ENCODE peak calls at places on chromosomes 5 and 9, in eight cellular contexts. P is EL; B is activated CD8-positive, alpha-beta T cell treated with anti-CD3 and anti-CD28 coated beads, Interleukin-2, amount 10 ng/mL, durations not matched to agents 7 days and 5 days; W is left kidney; I is cardiac muscle cell; T is HTR-8/SVneo; U is BJ; N is H54. M is an unnamed sample.

GRCh38 chr9:129346046-129346445 is 168.0 kb upstream of the IER5L start:
- DNase-seq in U (no peak), N (no peak), W (no peak), B (no peak), I (no peak), T (no peak), P (no peak), M (no peak)

GRCh38 chr5:18744990-18745590 is 1110.8 kb downstream of the TAF11L14 start:
- DNase-seq in W (no peak), N (no peak), T (no peak), B (peak), U (no peak), I (no peak), P (no peak), M (no peak)

GRCh38 chr9:95741631-95742030 is 133.9 kb upstream of the ERCC6L2 start:
- DNase-seq in P (no peak), I (no peak), W (no peak), B (no peak), N (no peak), U (no peak), T (no peak), M (no peak)

GRCh38 chr9:16120727-16121126 is 567.9 kb downstream of the CCDC171 start:
- DNase-seq in N (no peak), B (no peak), I (no peak), W (no peak), U (no peak), T (no peak), P (no peak), M (no peak)

GRCh38 chr9:89562186-89562814 is 42.5 kb upstream of the GADD45G start:
- DNase-seq in N (no peak), I (peak), P (no peak), W (peak), T (no peak), U (no peak), B (no peak), M (no peak)

GRCh38 chr9:84754461-84754860 is 84.9 kb downstream of the NTRK2 start:
- DNase-seq in U (peak), P (peak), N (no peak), I (no peak), B (no peak), W (no peak), T (no peak), M (no peak)

GRCh38 chr5:157463621-157464407 is 3.8 kb downstream of the NIPAL4 start:
- DNase-seq in N (no peak), P (peak), W (no peak), I (no peak), T (no peak), U (peak), B (no peak), M (no peak)

GRCh38 chr5:172790496-172790889 is 19.5 kb upstream of the DUSP1 start:
- DNase-seq in B (no peak), T (no peak), I (no peak), U (no peak), W (no peak), N (no peak), P (no peak), M (no peak)

GRCh38 chr5:72241346-72242003 is 78.6 kb downstream of the MRPS27 start:
- DNase-seq in T (no peak), W (no peak), U (no peak), P (no peak), N (no peak), I (no peak), B (no peak), M (no peak)

GRCh38 chr9:3441197-3441816 is 84.5 kb downstream of the RFX3 start:
- DNase-seq in W (peak), B (peak), I (peak), T (peak), U (no peak), P (peak), N (peak), M (peak)

GRCh38 chr5:121049971-121050370 is 585.9 kb downstream of the PRR16 start:
- DNase-seq in U (no peak), P (no peak), T (no peak), N (no peak), I (no peak), W (no peak), B (no peak), M (no peak)

GRCh38 chr5:68331202-68332108 is 115.9 kb downstream of the PIK3R1 start:
- DNase-seq in U (no peak), B (no peak), T (no peak), I (peak), N (no peak), W (no peak), P (peak), M (no peak)

GRCh38 chr9:94656190-94656589 is 16.9 kb upstream of the FBP1 start:
- DNase-seq in T (no peak), W (peak), B (peak), I (peak), U (no peak), P (no peak), N (no peak), M (no peak)

GRCh38 chr9:127776195-127776918 is 2.1 kb downstream of the SH2D3C start:
- DNase-seq in T (no peak), N (no peak), B (peak), P (no peak), I (no peak), U (no peak), W (peak), M (no peak)

GRCh38 chr5:87924451-87924850 is 344.2 kb downstream of the TMEM161B start:
- DNase-seq in I (no peak), U (no peak), B (no peak), P (no peak), W (no peak), N (no peak), T (no peak), M (no peak)

M was measured in NCI-H1105.